ENCODE peak calls at places on chromosomes 2 and 18, in four cellular contexts. L, D, X and C are unnamed samples.
A peak's percentile ranks its signal among the peaks of the same experiment; 100 is the strongest.

GRCh38 chr2:118774458-118775133 is 72.9 kb downstream of the EN1 start:
- DNase-seq in L (peak; percentile 7), D (no peak), X (no peak), C (peak; percentile 7)

GRCh38 chr2:72033636-72034035 is 114.0 kb downstream of the CYP26B1 start:
- DNase-seq in L (no peak), D (no peak), X (peak; percentile 3), C (no peak)

GRCh38 chr2:10447300-10448207 is 573 bp downstream of the ODC1 start:
- DNase-seq in L (peak; percentile 47), D (peak; percentile 10), X (peak; percentile 83), C (no peak)

GRCh38 chr2:120785228-120785966 is 49.7 kb downstream of the GLI2 start:
- DNase-seq in L (no peak), D (no peak), X (no peak), C (no peak)

GRCh38 chr2:12718662-12719399 is 2.1 kb downstream of the TRIB2 start:
- DNase-seq in L (no peak), D (no peak), X (no peak), C (no peak)

GRCh38 chr2:104857262-104858221 is 3.6 kb downstream of the POU3F3 start:
- DNase-seq in L (no peak), D (no peak), X (peak; percentile 30), C (no peak)

GRCh38 chr2:41934323-41935003 is 113.4 kb upstream of the PKDCC start:
- DNase-seq in L (peak; percentile 66), D (no peak), X (no peak), C (no peak)

GRCh38 chr18:13688191-13689136 is 37.9 kb downstream of the FAM210A start:
- DNase-seq in L (no peak), D (no peak), X (no peak), C (no peak)

GRCh38 chr2:159153463-159153862 is 133.0 kb downstream of the WDSUB1 start:
- DNase-seq in L (no peak), D (no peak), X (no peak), C (no peak)

GRCh38 chr2:134575888-134576287 is 142.9 kb downstream of the TMEM163 start:
- DNase-seq in L (no peak), D (no peak), X (no peak), C (no peak)

GRCh38 chr18:76805221-76805620 is 17.1 kb upstream of the ZNF236 start:
- DNase-seq in L (peak; percentile 45), D (no peak), X (no peak), C (no peak)

GRCh38 chr2:71831208-71831577 is 316.5 kb downstream of the CYP26B1 start:
- DNase-seq in L (peak; percentile 80), D (no peak), X (no peak), C (no peak)

GRCh38 chr18:48828713-48829442 is 121.9 kb downstream of the SMAD7 start:
- DNase-seq in L (no peak), D (no peak), X (no peak), C (no peak)

GRCh38 chr2:119641562-119642258 is 37.3 kb upstream of the TMEM177 start:
- DNase-seq in L (peak; percentile 71), D (peak; percentile 65), X (peak; percentile 82), C (peak; percentile 45)

GRCh38 chr2:181904022-181904632 is 12.6 kb downstream of the ITPRID2 start:
- DNase-seq in L (peak; percentile 50), D (no peak), X (no peak), C (peak; percentile 9)

GRCh38 chr18:42187611-42188378 is 232.8 kb downstream of the PIK3C3 start:
- DNase-seq in L (no peak), D (no peak), X (peak; percentile 6), C (no peak)

GRCh38 chr18:30234755-30235154 is 807.8 kb downstream of the DSC3 start:
- DNase-seq in L (no peak), D (no peak), X (no peak), C (no peak)

GRCh38 chr2:168687314-168687713 is 115.1 kb upstream of the NOSTRIN start:
- DNase-seq in L (peak; percentile 2), D (no peak), X (no peak), C (no peak)

GRCh38 chr2:128115921-128116320 is 24.9 kb downstream of the UGGT1 start:
- DNase-seq in L (no peak), D (no peak), X (no peak), C (no peak)

GRCh38 chr2:134300585-134300984 is 46.7 kb downstream of the MGAT5 start:
- DNase-seq in L (no peak), D (no peak), X (no peak), C (no peak)

GRCh38 chr2:79393806-79394484 is 118.9 kb upstream of the CTNNA2 start:
- DNase-seq in L (no peak), D (no peak), X (no peak), C (no peak)

GRCh38 chr2:205169453-205169852 is 512.8 kb upstream of the NRP2 start:
- DNase-seq in L (no peak), D (no peak), X (no peak), C (no peak)

GRCh38 chr2:240800241-240800640 is 19.8 kb downstream of the KIF1A start:
- DNase-seq in L (peak; percentile 3), D (no peak), X (no peak), C (no peak)

GRCh38 chr2:149991576-149991975 is 404.0 kb upstream of the MMADHC start:
- DNase-seq in L (peak; percentile 55), D (no peak), X (no peak), C (no peak)

GRCh38 chr2:108621087-108621559 is 86.9 kb downstream of the LIMS1 start:
- DNase-seq in L (peak; percentile 46), D (peak; percentile 62), X (peak; percentile 58), C (peak; percentile 75)

GRCh38 chr18:34978953-34979608 is 62.1 kb upstream of the MAPRE2 start:
- DNase-seq in L (peak; percentile 95), D (peak; percentile 41), X (peak; percentile 29), C (no peak)

GRCh38 chr2:61144697-61145268 is 17.2 kb upstream of the C2orf74 start:
- DNase-seq in L (peak; percentile 97), D (peak; percentile 83), X (peak; percentile 94), C (peak; percentile 92)

GRCh38 chr2:215619989-215620388 is 184.1 kb upstream of the FN1 start:
- DNase-seq in L (no peak), D (no peak), X (no peak), C (no peak)

GRCh38 chr2:157938556-157938955 is 62.4 kb upstream of the ACVR1 start:
- DNase-seq in L (no peak), D (no peak), X (no peak), C (no peak)

GRCh38 chr2:38603402-38604265 is 906 bp upstream of the HNRNPLL start:
- DNase-seq in L (peak; percentile 76), D (peak; percentile 75), X (peak; percentile 76), C (peak; percentile 88)

GRCh38 chr2:26658691-26659346 is 17.7 kb upstream of the CIB4 start:
- DNase-seq in L (no peak), D (no peak), X (no peak), C (no peak)

GRCh38 chr2:170206805-170207407 is 29.0 kb downstream of the MYO3B start:
- DNase-seq in L (no peak), D (no peak), X (no peak), C (no peak)

GRCh38 chr2:173568054-173568453 is 213.4 kb downstream of the CDCA7 start:
- DNase-seq in L (no peak), D (no peak), X (no peak), C (no peak)